ENCODE peak calls at places on chromosomes 16 and 17, in six cellular contexts. One of them, this sample, is unnamed.

GRCh38 chr17:36593651-36594316 is 2.1 kb downstream of the DHRS11 start:
- DNase-seq in mammary epithelial cell: no peak
- DNase-seq in RPMI8226: no peak
- DNase-seq in lower lobe of right lung: peak
- DNase-seq in GM04504: no peak
- DNase-seq in EL: no peak
- DNase-seq in this sample: peak

GRCh38 chr16:66265556-66266133 is 100.8 kb upstream of the CDH5 start:
- DNase-seq in lower lobe of right lung: no peak
- DNase-seq in RPMI8226: no peak
- DNase-seq in EL: no peak
- DNase-seq in GM04504: no peak
- DNase-seq in mammary epithelial cell: no peak
- DNase-seq in this sample: no peak

GRCh38 chr16:1495281-1496262 is 2.4 kb downstream of the TELO2 start:
- DNase-seq in mammary epithelial cell: no peak
- DNase-seq in lower lobe of right lung: peak
- DNase-seq in GM04504: no peak
- DNase-seq in RPMI8226: no peak
- DNase-seq in EL: no peak
- DNase-seq in this sample: no peak

GRCh38 chr16:66537236-66537635 is 12.7 kb downstream of the TK2 start:
- DNase-seq in GM04504: no peak
- DNase-seq in lower lobe of right lung: no peak
- DNase-seq in RPMI8226: no peak
- DNase-seq in mammary epithelial cell: no peak
- DNase-seq in EL: no peak
- DNase-seq in this sample: no peak

GRCh38 chr17:561118-561517 is 153.5 kb downstream of the VPS53 start:
- DNase-seq in RPMI8226: no peak
- DNase-seq in lower lobe of right lung: no peak
- DNase-seq in EL: peak
- DNase-seq in mammary epithelial cell: peak
- DNase-seq in GM04504: no peak
- DNase-seq in this sample: peak

GRCh38 chr16:53457670-53458069 is 23.4 kb downstream of the RBL2 start:
- DNase-seq in lower lobe of right lung: no peak
- DNase-seq in EL: no peak
- DNase-seq in mammary epithelial cell: peak
- DNase-seq in RPMI8226: peak
- DNase-seq in GM04504: no peak
- DNase-seq in this sample: no peak

GRCh38 chr17:50507871-50508572 is at the start of gene MYCBPAP:
- DNase-seq in EL: peak
- DNase-seq in GM04504: peak
- DNase-seq in mammary epithelial cell: no peak
- DNase-seq in lower lobe of right lung: peak
- DNase-seq in RPMI8226: peak
- DNase-seq in this sample: peak

GRCh38 chr17:77322534-77323412 is 182.0 kb downstream of the SEC14L1 start:
- DNase-seq in lower lobe of right lung: peak
- DNase-seq in GM04504: peak
- DNase-seq in EL: peak
- DNase-seq in mammary epithelial cell: peak
- DNase-seq in RPMI8226: peak
- DNase-seq in this sample: peak

GRCh38 chr17:17849863-17850373 is 13.1 kb upstream of the SREBF1 start:
- DNase-seq in RPMI8226: peak
- DNase-seq in GM04504: no peak
- DNase-seq in mammary epithelial cell: no peak
- DNase-seq in EL: peak
- DNase-seq in lower lobe of right lung: peak
- DNase-seq in this sample: no peak

GRCh38 chr16:643050-643368 is 1.4 kb downstream of the MCRIP2 start:
- DNase-seq in lower lobe of right lung: no peak
- DNase-seq in GM04504: no peak
- DNase-seq in EL: no peak
- DNase-seq in mammary epithelial cell: no peak
- DNase-seq in RPMI8226: peak
- DNase-seq in this sample: no peak

GRCh38 chr17:17605747-17606083 is 14.2 kb upstream of the PEMT start:
- DNase-seq in mammary epithelial cell: no peak
- DNase-seq in RPMI8226: peak
- DNase-seq in EL: peak
- DNase-seq in GM04504: peak
- DNase-seq in lower lobe of right lung: no peak
- DNase-seq in this sample: no peak

GRCh38 chr17:73722163-73722562 is 77.9 kb upstream of the SDK2 start:
- DNase-seq in lower lobe of right lung: no peak
- DNase-seq in mammary epithelial cell: no peak
- DNase-seq in GM04504: no peak
- DNase-seq in EL: no peak
- DNase-seq in RPMI8226: no peak
- DNase-seq in this sample: no peak

GRCh38 chr17:68587847-68588246 is 13.3 kb downstream of the FAM20A start:
- DNase-seq in EL: no peak
- DNase-seq in RPMI8226: no peak
- DNase-seq in GM04504: no peak
- DNase-seq in mammary epithelial cell: no peak
- DNase-seq in lower lobe of right lung: no peak
- DNase-seq in this sample: no peak

GRCh38 chr16:67015317-67015731 is 13.6 kb upstream of the CBFB start:
- DNase-seq in lower lobe of right lung: peak
- DNase-seq in GM04504: no peak
- DNase-seq in mammary epithelial cell: no peak
- DNase-seq in RPMI8226: no peak
- DNase-seq in EL: no peak
- DNase-seq in this sample: no peak

GRCh38 chr17:37488607-37489196 is 989 bp upstream of the DUSP14 start:
- DNase-seq in mammary epithelial cell: peak
- DNase-seq in RPMI8226: peak
- DNase-seq in EL: peak
- DNase-seq in lower lobe of right lung: peak
- DNase-seq in GM04504: peak
- DNase-seq in this sample: peak

GRCh38 chr17:17552351-17553216 is 38.9 kb downstream of the PEMT start:
- DNase-seq in mammary epithelial cell: no peak
- DNase-seq in RPMI8226: no peak
- DNase-seq in lower lobe of right lung: no peak
- DNase-seq in GM04504: no peak
- DNase-seq in EL: no peak
- DNase-seq in this sample: no peak

GRCh38 chr16:919658-920631 is 50.8 kb downstream of the LMF1 start:
- DNase-seq in lower lobe of right lung: no peak
- DNase-seq in mammary epithelial cell: no peak
- DNase-seq in RPMI8226: no peak
- DNase-seq in EL: peak
- DNase-seq in GM04504: peak
- DNase-seq in this sample: no peak

GRCh38 chr16:82758904-82759303 is 132.1 kb downstream of the CDH13 start:
- DNase-seq in EL: no peak
- DNase-seq in GM04504: no peak
- DNase-seq in lower lobe of right lung: no peak
- DNase-seq in mammary epithelial cell: no peak
- DNase-seq in RPMI8226: no peak
- DNase-seq in this sample: no peak

GRCh38 chr16:69927056-69927757 is 23.9 kb upstream of the CLEC18A start:
- DNase-seq in RPMI8226: no peak
- DNase-seq in EL: peak
- DNase-seq in mammary epithelial cell: no peak
- DNase-seq in GM04504: no peak
- DNase-seq in lower lobe of right lung: no peak
- DNase-seq in this sample: no peak

GRCh38 chr16:53999841-54000240 is 286.7 kb downstream of the IRX3 start:
- DNase-seq in GM04504: no peak
- DNase-seq in mammary epithelial cell: no peak
- DNase-seq in RPMI8226: no peak
- DNase-seq in EL: no peak
- DNase-seq in lower lobe of right lung: no peak
- DNase-seq in this sample: no peak

GRCh38 chr17:21239680-21240374 is 13.4 kb downstream of the NATD1 start:
- DNase-seq in RPMI8226: peak
- DNase-seq in lower lobe of right lung: no peak
- DNase-seq in EL: no peak
- DNase-seq in mammary epithelial cell: no peak
- DNase-seq in GM04504: no peak
- DNase-seq in this sample: peak

GRCh38 chr17:71970312-71970711 is 150.5 kb upstream of the SOX9 start:
- DNase-seq in EL: peak
- DNase-seq in RPMI8226: no peak
- DNase-seq in GM04504: no peak
- DNase-seq in mammary epithelial cell: peak
- DNase-seq in lower lobe of right lung: no peak
- DNase-seq in this sample: peak

GRCh38 chr17:82241926-82242697 is 13.3 kb downstream of the SLC16A3 start:
- DNase-seq in lower lobe of right lung: no peak
- DNase-seq in GM04504: no peak
- DNase-seq in RPMI8226: no peak
- DNase-seq in EL: no peak
- DNase-seq in mammary epithelial cell: no peak
- DNase-seq in this sample: peak

GRCh38 chr16:75477680-75478473 is 13.4 kb upstream of the TMEM170A start:
- DNase-seq in lower lobe of right lung: no peak
- DNase-seq in mammary epithelial cell: peak
- DNase-seq in RPMI8226: peak
- DNase-seq in EL: no peak
- DNase-seq in GM04504: no peak
- DNase-seq in this sample: peak

GRCh38 chr17:63137163-63137562 is 171.1 kb downstream of the TANC2 start:
- DNase-seq in lower lobe of right lung: no peak
- DNase-seq in GM04504: no peak
- DNase-seq in RPMI8226: no peak
- DNase-seq in mammary epithelial cell: no peak
- DNase-seq in EL: no peak
- DNase-seq in this sample: no peak

GRCh38 chr16:3589991-3590701 is 12.9 kb upstream of the NLRC3 start:
- DNase-seq in RPMI8226: no peak
- DNase-seq in EL: no peak
- DNase-seq in mammary epithelial cell: no peak
- DNase-seq in GM04504: no peak
- DNase-seq in lower lobe of right lung: no peak
- DNase-seq in this sample: no peak

GRCh38 chr17:41063449-41063848 is 2.2 kb downstream of the KRTAP2-4 start:
- DNase-seq in EL: no peak
- DNase-seq in GM04504: no peak
- DNase-seq in lower lobe of right lung: no peak
- DNase-seq in mammary epithelial cell: no peak
- DNase-seq in RPMI8226: no peak
- DNase-seq in this sample: no peak

GRCh38 chr17:74757931-74758845 is 9.8 kb downstream of the NHERF1 start:
- DNase-seq in mammary epithelial cell: no peak
- DNase-seq in lower lobe of right lung: no peak
- DNase-seq in RPMI8226: no peak
- DNase-seq in EL: no peak
- DNase-seq in GM04504: no peak
- DNase-seq in this sample: peak

GRCh38 chr17:30290696-30291570 is 811 bp downstream of the BLMH start:
- DNase-seq in lower lobe of right lung: peak
- DNase-seq in EL: peak
- DNase-seq in mammary epithelial cell: peak
- DNase-seq in GM04504: no peak
- DNase-seq in RPMI8226: peak
- DNase-seq in this sample: peak

GRCh38 chr16:71254832-71255560 is 24.5 kb upstream of the HYDIN start:
- DNase-seq in GM04504: no peak
- DNase-seq in RPMI8226: no peak
- DNase-seq in lower lobe of right lung: no peak
- DNase-seq in EL: no peak
- DNase-seq in mammary epithelial cell: no peak
- DNase-seq in this sample: no peak

GRCh38 chr17:38868095-38868967 is 1.5 kb upstream of the LASP1 start:
- DNase-seq in mammary epithelial cell: no peak
- DNase-seq in GM04504: no peak
- DNase-seq in EL: peak
- DNase-seq in lower lobe of right lung: no peak
- DNase-seq in RPMI8226: peak
- DNase-seq in this sample: peak

GRCh38 chr17:1908699-1909309 is 79.0 kb downstream of the RPA1 start:
- DNase-seq in RPMI8226: peak
- DNase-seq in lower lobe of right lung: no peak
- DNase-seq in mammary epithelial cell: peak
- DNase-seq in EL: peak
- DNase-seq in GM04504: peak
- DNase-seq in this sample: peak

GRCh38 chr17:78387982-78388941 is 9.8 kb downstream of the PGS1 start:
- DNase-seq in lower lobe of right lung: no peak
- DNase-seq in RPMI8226: peak
- DNase-seq in mammary epithelial cell: no peak
- DNase-seq in EL: no peak
- DNase-seq in GM04504: no peak
- DNase-seq in this sample: no peak

GRCh38 chr16:49158029-49158642 is 123.5 kb downstream of the CBLN1 start:
- DNase-seq in EL: peak
- DNase-seq in GM04504: no peak
- DNase-seq in lower lobe of right lung: no peak
- DNase-seq in mammary epithelial cell: peak
- DNase-seq in RPMI8226: peak
- DNase-seq in this sample: peak

GRCh38 chr17:65277576-65277975 is 140.4 kb downstream of the RGS9 start:
- DNase-seq in RPMI8226: no peak
- DNase-seq in mammary epithelial cell: no peak
- DNase-seq in lower lobe of right lung: no peak
- DNase-seq in GM04504: no peak
- DNase-seq in EL: peak
- DNase-seq in this sample: no peak

GRCh38 chr16:86022381-86022960 is 123.5 kb downstream of the IRF8 start:
- DNase-seq in GM04504: no peak
- DNase-seq in mammary epithelial cell: no peak
- DNase-seq in RPMI8226: no peak
- DNase-seq in lower lobe of right lung: no peak
- DNase-seq in EL: no peak
- DNase-seq in this sample: no peak

GRCh38 chr16:84360170-84360569 is 8.2 kb upstream of the ATP2C2 start:
- DNase-seq in RPMI8226: no peak
- DNase-seq in lower lobe of right lung: no peak
- DNase-seq in GM04504: no peak
- DNase-seq in mammary epithelial cell: peak
- DNase-seq in EL: peak
- DNase-seq in this sample: peak

This sample was measured in epithelial cell of esophagus.